ENCODE peak calls at places on chromosomes 6 and 20, in nine cellular contexts. One of them, this sample, is unnamed.
A peak's percentile ranks its signal among the peaks of the same experiment; 100 is the strongest.

GRCh38 chr20:31707994-31708744 is 14.5 kb downstream of the BCL2L1 start:
- DNase-seq in omental fat pad: no peak
- DNase-seq in germinal center: no peak
- DNase-seq in activated CD8-positive, alpha-beta memory T cell treated with anti-CD3 and anti-CD28 coated beads for 48 hours: no peak
- DNase-seq in testis: peak; percentile 56
- DNase-seq in ACHN: no peak
- DNase-seq in GM10248: no peak
- DNase-seq in NCI-H2029: peak; percentile 94
- DNase-seq in stimulated activated CD4-positive, alpha-beta T cell treated with anti-CD3 and anti-CD28 coated beads, Interleukin-2, amount 100 ng/mL, for 24 hours: no peak
- DNase-seq in this sample: no peak

GRCh38 chr20:58389324-58389967 is 417 bp downstream of the VAPB start:
- DNase-seq in activated CD8-positive, alpha-beta memory T cell treated with anti-CD3 and anti-CD28 coated beads for 48 hours: no peak
- DNase-seq in omental fat pad: no peak
- DNase-seq in ACHN: peak; percentile 40
- DNase-seq in germinal center: peak; percentile 29
- DNase-seq in GM10248: peak; percentile 35
- DNase-seq in NCI-H2029: no peak
- DNase-seq in testis: peak; percentile 42
- DNase-seq in stimulated activated CD4-positive, alpha-beta T cell treated with anti-CD3 and anti-CD28 coated beads, Interleukin-2, amount 100 ng/mL, for 24 hours: no peak
- DNase-seq in this sample: peak; percentile 68

GRCh38 chr6:113031591-113031990 is 684.5 kb downstream of the RFPL4B start:
- DNase-seq in germinal center: no peak
- DNase-seq in ACHN: no peak
- DNase-seq in testis: no peak
- DNase-seq in NCI-H2029: peak; percentile 21
- DNase-seq in activated CD8-positive, alpha-beta memory T cell treated with anti-CD3 and anti-CD28 coated beads for 48 hours: no peak
- DNase-seq in GM10248: no peak
- DNase-seq in omental fat pad: no peak
- DNase-seq in stimulated activated CD4-positive, alpha-beta T cell treated with anti-CD3 and anti-CD28 coated beads, Interleukin-2, amount 100 ng/mL, for 24 hours: no peak
- DNase-seq in this sample: no peak

GRCh38 chr6:169620171-169621125 is 81.4 kb downstream of the WDR27 start:
- DNase-seq in stimulated activated CD4-positive, alpha-beta T cell treated with anti-CD3 and anti-CD28 coated beads, Interleukin-2, amount 100 ng/mL, for 24 hours: no peak
- DNase-seq in testis: no peak
- DNase-seq in germinal center: no peak
- DNase-seq in activated CD8-positive, alpha-beta memory T cell treated with anti-CD3 and anti-CD28 coated beads for 48 hours: no peak
- DNase-seq in ACHN: no peak
- DNase-seq in omental fat pad: no peak
- DNase-seq in NCI-H2029: no peak
- DNase-seq in GM10248: no peak
- DNase-seq in this sample: no peak

GRCh38 chr6:31332637-31333602 is 24.1 kb downstream of the HLA-B start:
- DNase-seq in germinal center: no peak
- DNase-seq in activated CD8-positive, alpha-beta memory T cell treated with anti-CD3 and anti-CD28 coated beads for 48 hours: no peak
- DNase-seq in GM10248: no peak
- DNase-seq in NCI-H2029: no peak
- DNase-seq in omental fat pad: no peak
- DNase-seq in testis: no peak
- DNase-seq in ACHN: no peak
- DNase-seq in stimulated activated CD4-positive, alpha-beta T cell treated with anti-CD3 and anti-CD28 coated beads, Interleukin-2, amount 100 ng/mL, for 24 hours: no peak
- DNase-seq in this sample: peak; percentile 56

GRCh38 chr20:834151-834747 is 734 bp downstream of the FAM110A start:
- DNase-seq in ACHN: no peak
- DNase-seq in activated CD8-positive, alpha-beta memory T cell treated with anti-CD3 and anti-CD28 coated beads for 48 hours: no peak
- DNase-seq in testis: no peak
- DNase-seq in omental fat pad: no peak
- DNase-seq in germinal center: no peak
- DNase-seq in NCI-H2029: no peak
- DNase-seq in GM10248: no peak
- DNase-seq in stimulated activated CD4-positive, alpha-beta T cell treated with anti-CD3 and anti-CD28 coated beads, Interleukin-2, amount 100 ng/mL, for 24 hours: no peak
- DNase-seq in this sample: no peak

GRCh38 chr6:4979426-4979825 is 24.4 kb downstream of the RPP40 start:
- DNase-seq in GM10248: no peak
- DNase-seq in activated CD8-positive, alpha-beta memory T cell treated with anti-CD3 and anti-CD28 coated beads for 48 hours: no peak
- DNase-seq in testis: no peak
- DNase-seq in stimulated activated CD4-positive, alpha-beta T cell treated with anti-CD3 and anti-CD28 coated beads, Interleukin-2, amount 100 ng/mL, for 24 hours: no peak
- DNase-seq in NCI-H2029: no peak
- DNase-seq in ACHN: no peak
- DNase-seq in germinal center: no peak
- DNase-seq in omental fat pad: no peak
- DNase-seq in this sample: no peak

GRCh38 chr20:17910828-17911294 is 57.7 kb downstream of the SNX5 start:
- DNase-seq in stimulated activated CD4-positive, alpha-beta T cell treated with anti-CD3 and anti-CD28 coated beads, Interleukin-2, amount 100 ng/mL, for 24 hours: no peak
- DNase-seq in ACHN: no peak
- DNase-seq in NCI-H2029: no peak
- DNase-seq in omental fat pad: no peak
- DNase-seq in testis: no peak
- DNase-seq in GM10248: no peak
- DNase-seq in activated CD8-positive, alpha-beta memory T cell treated with anti-CD3 and anti-CD28 coated beads for 48 hours: no peak
- DNase-seq in germinal center: no peak
- DNase-seq in this sample: no peak

GRCh38 chr6:44224978-44225330 is 1.6 kb downstream of the SLC29A1 start:
- DNase-seq in NCI-H2029: no peak
- DNase-seq in omental fat pad: no peak
- DNase-seq in stimulated activated CD4-positive, alpha-beta T cell treated with anti-CD3 and anti-CD28 coated beads, Interleukin-2, amount 100 ng/mL, for 24 hours: no peak
- DNase-seq in germinal center: no peak
- DNase-seq in testis: no peak
- DNase-seq in activated CD8-positive, alpha-beta memory T cell treated with anti-CD3 and anti-CD28 coated beads for 48 hours: no peak
- DNase-seq in ACHN: no peak
- DNase-seq in GM10248: no peak
- DNase-seq in this sample: no peak

GRCh38 chr6:135451617-135452190 is 45.8 kb downstream of the AHI1 start:
- DNase-seq in NCI-H2029: no peak
- DNase-seq in omental fat pad: no peak
- DNase-seq in stimulated activated CD4-positive, alpha-beta T cell treated with anti-CD3 and anti-CD28 coated beads, Interleukin-2, amount 100 ng/mL, for 24 hours: no peak
- DNase-seq in ACHN: peak; percentile 54
- DNase-seq in germinal center: no peak
- DNase-seq in activated CD8-positive, alpha-beta memory T cell treated with anti-CD3 and anti-CD28 coated beads for 48 hours: no peak
- DNase-seq in testis: no peak
- DNase-seq in GM10248: no peak
- DNase-seq in this sample: peak; percentile 36

GRCh38 chr20:1017677-1018076 is 15.6 kb upstream of the RSPO4 start:
- DNase-seq in ACHN: no peak
- DNase-seq in testis: no peak
- DNase-seq in germinal center: no peak
- DNase-seq in NCI-H2029: no peak
- DNase-seq in activated CD8-positive, alpha-beta memory T cell treated with anti-CD3 and anti-CD28 coated beads for 48 hours: no peak
- DNase-seq in omental fat pad: no peak
- DNase-seq in stimulated activated CD4-positive, alpha-beta T cell treated with anti-CD3 and anti-CD28 coated beads, Interleukin-2, amount 100 ng/mL, for 24 hours: no peak
- DNase-seq in GM10248: no peak
- DNase-seq in this sample: no peak

GRCh38 chr6:167979436-167980090 is 17.9 kb upstream of the KIF25 start:
- DNase-seq in NCI-H2029: no peak
- DNase-seq in germinal center: no peak
- DNase-seq in ACHN: no peak
- DNase-seq in omental fat pad: no peak
- DNase-seq in GM10248: no peak
- DNase-seq in testis: no peak
- DNase-seq in activated CD8-positive, alpha-beta memory T cell treated with anti-CD3 and anti-CD28 coated beads for 48 hours: no peak
- DNase-seq in stimulated activated CD4-positive, alpha-beta T cell treated with anti-CD3 and anti-CD28 coated beads, Interleukin-2, amount 100 ng/mL, for 24 hours: no peak
- DNase-seq in this sample: no peak

This sample was measured in immature natural killer cell.